ENCODE peak calls at places on chromosomes 5 and 9, in five cellular contexts. M is lung, G is heart left ventricle, D is BJ, F is fibroblast of mammary gland. B is an unnamed sample.

GRCh38 chr5:103336967-103337366 is 78.4 kb downstream of the MACIR start:
- DNase-seq in M (no peak), G (no peak), D (no peak), F (peak), B (no peak)

GRCh38 chr5:168125445-168126199 is 165.8 kb upstream of the WWC1 start:
- DNase-seq in M (no peak), G (no peak), D (no peak), F (no peak), B (no peak)

GRCh38 chr9:122179054-122179689 is 19.5 kb downstream of the MORN5 start:
- DNase-seq in M (no peak), G (no peak), D (no peak), F (no peak), B (no peak)

GRCh38 chr5:126594077-126594476 is 942 bp downstream of the ALDH7A1 start:
- DNase-seq in M (no peak), G (no peak), D (no peak), F (peak), B (no peak)

GRCh38 chr5:34037829-34038228 is 5.2 kb downstream of the C1QTNF3 start:
- DNase-seq in M (no peak), G (no peak), D (no peak), F (no peak), B (no peak)

GRCh38 chr5:136619556-136619955 is 254.2 kb upstream of the TRPC7 start:
- DNase-seq in M (no peak), G (no peak), D (no peak), F (no peak), B (no peak)

GRCh38 chr9:124010665-124011321 is 775 bp upstream of the LHX2 start:
- DNase-seq in M (no peak), G (no peak), D (no peak), F (peak), B (peak)

GRCh38 chr5:514101-514485 is 10.2 kb downstream of the SLC9A3 start:
- DNase-seq in M (no peak), G (no peak), D (no peak), F (no peak), B (no peak)

GRCh38 chr9:124038239-124038638 is 26.7 kb downstream of the LHX2 start:
- DNase-seq in M (no peak), G (no peak), D (no peak), F (no peak), B (no peak)

GRCh38 chr5:35096933-35097332 is 49.2 kb upstream of the AGXT2 start:
- DNase-seq in M (no peak), G (no peak), D (no peak), F (no peak), B (no peak)

GRCh38 chr9:95129651-95130291 is 187.7 kb downstream of the FANCC start:
- DNase-seq in M (no peak), G (no peak), D (no peak), F (no peak), B (no peak)

GRCh38 chr9:90061187-90061586 is 456.4 kb downstream of the GADD45G start:
- DNase-seq in M (no peak), G (no peak), D (no peak), F (no peak), B (no peak)

GRCh38 chr9:101465330-101465915 is 29.8 kb upstream of the ALDOB start:
- DNase-seq in M (peak), G (no peak), D (peak), F (peak), B (peak)

DNA sequence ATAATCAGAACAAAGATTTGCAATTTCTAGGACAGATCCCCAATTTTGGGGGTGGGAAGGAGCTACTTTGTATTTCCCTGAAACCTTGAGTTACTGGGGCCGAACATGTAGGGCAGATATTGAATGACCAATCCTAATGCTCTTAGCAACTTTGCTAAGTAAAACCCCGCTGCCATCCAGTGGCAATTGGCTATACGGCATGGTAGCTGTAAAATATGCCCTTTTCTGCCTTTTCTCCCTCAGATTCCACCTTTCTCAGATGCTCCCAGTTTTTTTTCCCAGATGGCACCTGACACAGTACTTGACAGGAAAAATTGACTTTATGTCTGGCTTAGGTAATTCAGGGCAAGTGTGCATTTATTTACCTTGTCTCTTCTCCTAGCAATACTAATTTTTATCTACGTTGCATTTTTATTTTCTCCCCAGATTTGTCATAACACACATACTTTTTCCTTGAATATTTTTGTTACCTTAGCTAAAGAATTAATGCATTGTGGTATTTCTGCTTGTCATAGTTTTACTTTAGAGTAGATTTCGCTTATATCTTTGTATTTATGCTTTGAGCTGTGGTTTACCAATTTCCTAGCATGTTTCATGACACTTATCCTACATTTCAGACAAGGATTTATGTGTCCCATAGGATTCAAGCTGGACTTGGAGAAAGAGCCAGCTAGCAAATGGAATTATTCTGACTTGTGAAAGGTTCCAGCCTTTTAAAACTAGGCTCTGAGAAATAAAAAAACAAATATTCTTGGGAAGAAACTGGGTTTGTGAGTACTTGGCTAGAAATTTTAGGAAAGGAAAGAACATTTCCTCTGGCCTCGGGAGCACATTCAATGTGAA is 37.3 kb downstream of the PIK3R1 start:
- DNase-seq in M (peak), G (no peak), D (no peak), F (peak), B (peak)
- H3K4me3 ChIP-seq in M (no peak), G (no peak), D (no peak), F (no peak), B (no peak)

DNA sequence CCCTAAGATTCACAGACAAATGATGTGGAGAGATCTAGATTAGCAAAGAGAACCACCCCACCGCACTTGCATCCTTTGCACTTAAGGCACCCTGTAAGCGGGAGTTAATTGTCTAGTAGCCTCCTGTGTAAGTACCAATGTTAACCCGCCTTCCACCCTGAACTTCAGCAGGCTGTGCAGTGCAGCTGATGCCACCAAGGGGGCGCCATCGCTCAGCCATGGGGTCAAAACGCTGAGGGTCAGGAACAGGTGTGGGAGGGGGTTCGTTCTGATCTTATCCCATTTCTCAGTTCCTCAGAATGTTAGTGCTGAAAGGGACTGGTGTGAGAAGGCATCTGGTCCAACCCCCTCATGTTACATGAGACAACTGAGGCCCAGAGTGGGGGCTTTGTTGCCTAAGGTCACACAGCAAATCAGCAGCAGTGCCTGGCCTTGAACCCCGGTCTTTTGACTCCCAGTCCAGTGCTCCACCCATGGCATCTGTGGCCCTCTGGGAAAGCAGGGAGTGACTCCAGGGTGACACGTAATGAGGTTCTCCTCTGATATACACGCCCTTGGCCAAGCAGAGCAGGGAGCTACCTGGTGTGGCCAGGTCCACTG is 57.3 kb downstream of the CYFIP2 start:
- DNase-seq in M (no peak), G (no peak), D (no peak), F (no peak), B (no peak)
- TF ChIP-seq CTCF in M (no peak), G (no peak), D (peak), F (peak), B (no peak)

DNA sequence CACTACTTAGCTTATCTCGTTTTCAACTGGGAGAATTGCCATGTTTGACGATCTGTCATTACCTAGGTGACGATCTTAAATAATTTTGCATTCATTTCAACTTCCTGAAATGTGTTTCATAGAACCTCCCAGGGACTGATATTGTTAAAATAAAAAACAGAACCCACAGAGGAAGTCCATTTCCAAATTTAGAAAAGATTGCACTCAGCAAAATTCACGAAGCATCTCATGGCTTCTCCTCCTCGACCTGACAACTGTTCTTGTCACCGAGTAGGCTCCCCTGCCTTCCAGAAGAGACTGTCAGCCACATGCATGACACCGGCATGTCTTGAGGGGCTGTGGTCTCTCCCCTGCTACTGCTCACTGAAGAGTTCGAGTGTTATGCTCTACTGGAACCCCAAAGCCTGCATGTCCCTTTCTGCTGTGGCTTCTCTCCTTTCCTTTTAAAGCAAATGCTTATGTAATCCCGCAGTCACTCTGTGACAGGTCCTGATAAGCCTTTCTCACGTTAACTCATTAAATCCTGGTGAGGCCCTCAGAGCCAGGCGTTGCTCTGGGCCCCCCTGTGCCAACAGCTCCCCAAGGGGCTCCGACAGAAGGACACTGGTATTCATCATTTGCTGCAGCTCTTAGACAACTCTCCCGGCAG is 26.8 kb upstream of the ANKRD33B start:
- DNase-seq in M (no peak), G (no peak), D (no peak), F (no peak), B (no peak)
- H3K4me3 ChIP-seq in M (no peak), G (no peak), D (no peak), F (no peak), B (no peak)

GRCh38 chr5:141758316-141758965 is 76.4 kb upstream of the ARAP3 start:
- DNase-seq in M (no peak), G (peak), D (no peak), F (no peak), B (no peak)

GRCh38 chr5:141762316-141762715 is 80.3 kb upstream of the ARAP3 start:
- DNase-seq in M (no peak), G (peak), D (no peak), F (no peak), B (no peak)

GRCh38 chr5:141760193-141760592 is 78.2 kb upstream of the ARAP3 start:
- DNase-seq in M (no peak), G (peak), D (no peak), F (peak), B (no peak)

GRCh38 chr5:141762790-141763368 is 80.8 kb upstream of the ARAP3 start:
- DNase-seq in M (no peak), G (peak), D (no peak), F (no peak), B (no peak)

GRCh38 chr5:141760753-141761152 is 78.7 kb upstream of the ARAP3 start:
- DNase-seq in M (no peak), G (peak), D (no peak), F (no peak), B (no peak)
- TF ChIP-seq CTCF in M (no peak), G (no peak), D (no peak), F (no peak), B (no peak)

GRCh38 chr5:138869763-138870500 is 5.2 kb downstream of the LRRTM2 start:
- DNase-seq in M (no peak), G (no peak), D (no peak), F (peak), B (no peak)
- H3K4me3 ChIP-seq in M (no peak), G (no peak), D (no peak), F (no peak), B (no peak)

GRCh38 chr5:179271821-179272325 is 73.4 kb downstream of the ADAMTS2 start:
- DNase-seq in M (no peak), G (peak), D (no peak), F (no peak), B (no peak)
- TF ChIP-seq CTCF in M (no peak), G (no peak), D (no peak), F (no peak), B (no peak)

GRCh38 chr9:37026085-37026935 is 7.8 kb downstream of the PAX5 start:
- DNase-seq in M (no peak), G (no peak), D (no peak), F (no peak), B (no peak)

GRCh38 chr9:37028425-37029031 is 5.5 kb downstream of the PAX5 start:
- DNase-seq in M (no peak), G (no peak), D (no peak), F (no peak), B (no peak)

GRCh38 chr9:37027582-37028424 is 6.3 kb downstream of the PAX5 start:
- DNase-seq in M (peak), G (peak), D (no peak), F (peak), B (peak)

GRCh38 chr9:37026936-37027581 is 7.0 kb downstream of the PAX5 start:
- DNase-seq in M (no peak), G (no peak), D (no peak), F (no peak), B (no peak)

DNA sequence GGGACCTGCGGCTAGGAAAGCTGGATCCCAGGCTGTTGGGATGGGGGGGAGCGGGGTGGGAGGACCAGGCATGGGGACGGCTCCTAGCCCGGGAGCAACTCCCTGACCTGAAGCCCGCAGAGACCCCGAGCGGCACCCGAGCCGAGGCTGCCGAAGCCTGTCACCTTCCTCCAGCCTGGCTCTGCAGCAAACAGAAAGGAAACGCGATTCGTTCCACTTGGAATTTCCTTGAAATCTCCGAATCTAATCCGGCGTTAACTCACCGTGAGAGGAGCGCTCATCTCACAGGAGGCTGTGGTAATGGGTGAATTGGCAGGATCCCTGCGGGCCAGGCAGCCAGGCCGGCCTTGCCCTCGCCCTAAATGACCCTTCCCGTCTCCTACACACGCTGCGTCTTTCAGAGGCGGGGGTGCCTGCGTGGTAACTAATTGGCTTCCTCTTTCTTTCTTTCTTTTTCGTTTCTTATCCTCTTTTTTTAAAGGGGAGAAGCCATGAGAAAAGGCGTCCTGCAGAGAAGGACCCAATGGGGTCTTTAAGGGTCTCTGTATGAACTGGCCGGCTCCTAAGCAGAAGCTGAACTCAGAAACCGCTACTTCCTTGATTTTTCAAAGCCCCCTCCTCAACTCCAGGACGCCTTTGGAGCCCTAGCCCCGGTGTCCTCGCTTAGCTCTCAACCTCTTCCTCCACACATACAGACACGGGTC is 8.5 kb downstream of the PAX5 start:
- DNase-seq in M (no peak), G (no peak), D (no peak), F (no peak), B (peak)
- H3K4me3 ChIP-seq in M (no peak), G (peak), D (no peak), F (no peak), B (peak)

GRCh38 chr9:76463211-76463610 is 4.2 kb downstream of the GCNT1 start:
- DNase-seq in M (no peak), G (no peak), D (no peak), F (no peak), B (no peak)

GRCh38 chr9:76458903-76459690 is at the start of gene GCNT1:
- DNase-seq in M (peak), G (peak), D (peak), F (peak), B (peak)

GRCh38 chr9:76456202-76456926 is 2.6 kb upstream of the GCNT1 start:
- DNase-seq in M (no peak), G (no peak), D (no peak), F (peak), B (peak)

GRCh38 chr9:76464706-76465105 is 5.7 kb downstream of the GCNT1 start:
- DNase-seq in M (no peak), G (no peak), D (no peak), F (no peak), B (peak)

GRCh38 chr9:76459691-76460635 is 981 bp downstream of the GCNT1 start:
- DNase-seq in M (no peak), G (no peak), D (no peak), F (peak), B (peak)
- TF ChIP-seq CTCF in M (no peak), G (no peak), D (peak), F (peak), B (peak)

B was measured in foreskin fibroblast.